ENCODE peak calls at places on chromosome 16, in four cellular contexts. Q is K562, V is ovary, Y is A549. H is an unnamed sample.

GRCh38 chr16:88936913-88937666 is 39.9 kb downstream of the CBFA2T3 start:
- DNase-seq in Y (no peak), Q (no peak), V (no peak), H (no peak)

GRCh38 chr16:57131351-57131970 is 39.1 kb downstream of the CPNE2 start:
- DNase-seq in Y (no peak), V (no peak), Q (no peak), H (no peak)

GRCh38 chr16:11205754-11206459 is 50.1 kb downstream of the SOCS1 start:
- DNase-seq in V (no peak), Q (no peak), Y (no peak), H (no peak)

GRCh38 chr16:58487566-58488351 is 12.2 kb upstream of the NDRG4 start:
- DNase-seq in Q (peak), V (peak), Y (peak), H (peak)

GRCh38 chr16:68227183-68227793 is 8.6 kb downstream of the ESRP2 start:
- DNase-seq in V (no peak), Y (no peak), Q (no peak), H (no peak)

GRCh38 chr16:56425439-56425832 is at the start of gene AMFR:
- DNase-seq in V (peak), Y (peak), Q (peak), H (peak)

GRCh38 chr16:13909872-13910303 is 10.1 kb upstream of the ERCC4 start:
- DNase-seq in Y (peak), V (peak), Q (no peak), H (no peak)

GRCh38 chr16:77289331-77289809 is 90.2 kb downstream of the SYCE1L start:
- DNase-seq in Q (no peak), Y (peak), V (no peak), H (no peak)

DNA sequence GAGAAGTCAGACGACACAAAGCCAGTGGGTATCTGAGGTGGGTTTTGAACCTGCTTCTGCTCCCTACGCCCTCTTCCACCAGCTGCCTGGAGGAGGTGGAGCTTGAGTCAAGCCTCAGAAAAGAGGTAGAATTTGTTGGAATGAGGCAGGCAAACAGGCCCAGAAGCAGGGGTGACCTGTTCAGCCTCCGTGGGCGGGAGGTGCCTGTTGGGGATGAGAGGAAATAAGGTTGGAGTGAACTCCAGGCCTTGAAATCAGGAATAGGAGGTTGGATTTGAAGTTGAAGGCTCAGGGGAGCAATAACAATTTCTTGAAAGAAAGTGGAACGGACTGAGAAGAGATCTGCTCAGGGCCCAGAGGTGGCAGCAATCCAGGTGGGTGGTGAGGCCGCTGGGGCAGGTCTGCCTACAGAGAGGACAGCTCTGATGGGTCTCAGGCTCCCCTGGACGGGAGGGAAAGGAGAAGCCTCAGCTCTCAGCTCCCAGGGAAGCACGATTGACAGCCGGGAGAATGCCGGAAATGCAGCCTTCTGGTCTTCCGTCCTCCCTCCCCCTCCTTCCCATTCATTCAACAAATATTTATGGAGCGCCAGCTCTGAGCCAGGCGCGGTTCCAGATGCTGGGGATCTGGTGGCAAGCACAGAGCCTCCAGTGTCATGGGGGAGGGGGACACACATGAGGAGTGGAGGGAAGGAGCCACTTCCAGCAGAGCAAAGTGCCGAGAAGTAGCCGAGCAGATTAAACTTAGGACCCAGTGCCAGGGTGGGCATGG is 61.9 kb upstream of the CIBAR2 start:
- DNase-seq in Q (no peak), Y (peak), V (no peak), H (no peak)
- H3K4me3 ChIP-seq in Q (no peak), Y (peak), V (no peak), H (no peak)

GRCh38 chr16:66515543-66516171 is 34.3 kb downstream of the TK2 start:
- DNase-seq in Q (peak), Y (peak), V (peak), H (no peak)

GRCh38 chr16:66517586-66518263 is 32.2 kb downstream of the TK2 start:
- DNase-seq in Y (peak), Q (no peak), V (peak), H (no peak)

GRCh38 chr16:66516172-66516807 is 33.6 kb downstream of the TK2 start:
- DNase-seq in V (no peak), Q (no peak), Y (no peak), H (no peak)

GRCh38 chr16:66519482-66519881 is 30.4 kb downstream of the TK2 start:
- DNase-seq in Q (no peak), Y (no peak), V (no peak), H (no peak)

DNA sequence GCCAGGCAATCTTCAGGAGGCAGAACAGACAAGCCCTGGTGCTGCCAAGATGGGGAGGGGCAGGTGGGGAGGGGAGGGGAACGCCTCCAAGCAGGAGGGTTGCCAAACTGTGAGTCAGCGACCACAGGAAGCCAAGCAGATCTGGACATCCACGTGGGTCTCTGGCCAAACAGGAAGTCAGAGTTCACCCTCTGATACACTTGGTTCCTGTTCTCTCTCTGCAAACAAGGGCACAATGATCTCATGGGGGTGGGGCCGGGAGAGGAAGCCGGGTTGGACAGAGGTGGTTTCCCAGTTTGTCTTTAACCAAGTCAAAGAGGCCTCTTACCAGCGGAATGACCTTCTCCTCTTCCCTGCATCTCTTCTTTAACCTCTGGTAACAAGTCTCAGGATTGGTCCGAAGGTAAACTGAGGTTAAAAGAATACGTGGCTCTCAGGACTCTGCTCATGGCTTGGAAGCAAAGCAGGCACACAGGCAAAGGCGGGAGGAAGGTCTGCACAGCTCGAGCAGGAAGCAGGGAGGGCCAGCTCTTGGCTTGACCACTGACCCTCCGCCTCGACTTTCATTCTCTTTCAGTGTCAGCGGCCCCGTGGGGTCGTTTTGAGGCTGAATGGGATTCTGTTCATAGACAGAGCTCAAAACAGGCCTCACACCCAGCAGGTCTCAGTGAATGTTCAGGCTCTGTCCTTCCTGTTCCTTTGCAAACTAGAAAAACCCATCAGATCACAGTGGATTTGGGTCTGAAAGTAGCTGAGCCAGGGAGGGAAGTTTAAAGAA is 32.9 kb downstream of the TK2 start:
- DNase-seq in V (peak), Q (peak), Y (peak), H (peak)
- TF ChIP-seq EP300 in V (no peak), Q (peak), Y (peak), H (peak)

DNA sequence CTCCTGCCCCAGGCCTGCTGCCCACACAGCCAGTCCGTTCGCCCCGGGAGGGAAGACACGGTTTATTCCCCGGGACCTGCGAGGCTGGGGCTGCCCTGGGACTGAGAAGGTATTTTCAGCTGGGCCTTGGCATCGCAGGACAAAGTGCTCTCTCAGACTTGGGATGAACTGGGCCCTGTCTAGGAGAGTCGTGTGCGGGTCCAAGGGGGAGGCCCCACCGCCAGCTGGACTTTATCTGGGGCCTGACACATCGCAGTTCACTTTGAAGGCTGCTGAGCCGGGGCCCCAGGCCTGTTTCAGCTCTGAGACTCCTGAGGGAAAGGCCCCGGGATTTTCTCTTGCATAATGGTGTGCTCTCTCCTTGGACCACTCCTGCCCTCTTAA is 6.8 kb downstream of the CRISPLD2 start:
- DNase-seq in Y (no peak), V (peak), Q (no peak), H (no peak)
- H3K4me3 ChIP-seq in Y (no peak), V (no peak), Q (no peak), H (no peak)

GRCh38 chr16:78432451-78432850 is 333.0 kb downstream of the WWOX start:
- DNase-seq in Q (no peak), Y (no peak), V (no peak), H (no peak)
- TF ChIP-seq EP300 in Q (no peak), Y (no peak), V (no peak), H (no peak)

GRCh38 chr16:46688101-46688656 is 799 bp downstream of the VPS35 start:
- DNase-seq in Y (no peak), V (no peak), Q (no peak), H (peak)

GRCh38 chr16:46688657-46689491 is at the start of gene VPS35:
- DNase-seq in V (peak), Y (peak), Q (peak), H (peak)

GRCh38 chr16:46691720-46692119 is 2.3 kb downstream of the ORC6 start:
- DNase-seq in Y (no peak), V (no peak), Q (no peak), H (no peak)

GRCh38 chr16:46689492-46690280 is at the start of gene ORC6:
- DNase-seq in Y (peak), V (peak), Q (peak), H (peak)

GRCh38 chr16:46690281-46691178 is 1.1 kb downstream of the ORC6 start:
- DNase-seq in V (no peak), Y (no peak), Q (no peak), H (no peak)
- H3K4me3 ChIP-seq in V (peak), Y (peak), Q (peak), H (peak)

DNA sequence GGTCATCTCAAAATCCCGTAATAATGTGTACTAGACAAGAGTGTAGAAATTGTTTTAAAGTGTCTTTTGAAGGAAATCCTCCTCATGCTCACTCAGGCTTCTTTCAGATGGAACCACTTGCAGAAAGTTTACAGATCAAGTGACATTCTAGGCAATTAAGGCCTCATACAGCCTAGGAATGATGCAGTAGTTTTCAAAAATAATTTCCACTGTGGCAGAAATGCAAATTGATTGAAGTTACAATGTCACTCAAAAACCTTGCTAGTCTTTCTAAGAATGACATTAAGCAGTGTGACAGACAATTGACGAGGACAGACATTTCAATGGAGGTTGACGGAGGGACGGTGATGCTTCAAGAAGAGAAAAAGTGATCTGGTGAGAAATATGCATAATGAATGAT is 53.5 kb upstream of the CDH8 start:
- DNase-seq in V (no peak), Q (no peak), Y (no peak), H (no peak)
- TF ChIP-seq EP300 in V (no peak), Q (no peak), Y (no peak), H (no peak)

GRCh38 chr16:1342526-1343427 is 8.9 kb downstream of the TSR3 start:
- DNase-seq in V (peak), Y (peak), Q (peak), H (peak)
- H3K4me3 ChIP-seq in V (no peak), Y (peak), Q (no peak), H (no peak)

GRCh38 chr16:69478685-69479084 is 54.3 kb downstream of the CYB5B start:
- DNase-seq in Q (no peak), V (no peak), Y (no peak), H (no peak)

GRCh38 chr16:69482410-69482951 is 58.1 kb downstream of the CYB5B start:
- DNase-seq in V (peak), Q (no peak), Y (no peak), H (peak)

GRCh38 chr16:69483611-69484010 is 59.2 kb downstream of the CYB5B start:
- DNase-seq in Y (no peak), V (no peak), Q (no peak), H (no peak)

GRCh38 chr16:69479806-69480205 is 55.4 kb downstream of the CYB5B start:
- DNase-seq in Y (no peak), V (no peak), Q (no peak), H (no peak)

GRCh38 chr16:69481901-69482341 is 57.5 kb downstream of the CYB5B start:
- DNase-seq in Y (no peak), V (peak), Q (peak), H (peak)
- TF ChIP-seq EP300 in Y (no peak), V (no peak), Q (peak), H (peak)

GRCh38 chr16:85113168-85113733 is 979 bp upstream of the CIBAR2 start:
- DNase-seq in Q (no peak), Y (no peak), V (no peak), H (no peak)
- H3K4me3 ChIP-seq in Q (no peak), Y (no peak), V (no peak), H (no peak)

GRCh38 chr16:280991-281659 is 734 bp downstream of the ARHGDIG start:
- DNase-seq in V (no peak), Y (no peak), Q (no peak), H (no peak)

GRCh38 chr16:281660-282249 is 1.2 kb upstream of the PDIA2 start:
- DNase-seq in V (no peak), Q (no peak), Y (no peak), H (no peak)

GRCh38 chr16:279531-279930 is 860 bp upstream of the ARHGDIG start:
- DNase-seq in Q (no peak), V (no peak), Y (no peak), H (no peak)

GRCh38 chr16:280005-280421 is 378 bp upstream of the ARHGDIG start:
- DNase-seq in Q (peak), V (no peak), Y (no peak), H (no peak)

DNA sequence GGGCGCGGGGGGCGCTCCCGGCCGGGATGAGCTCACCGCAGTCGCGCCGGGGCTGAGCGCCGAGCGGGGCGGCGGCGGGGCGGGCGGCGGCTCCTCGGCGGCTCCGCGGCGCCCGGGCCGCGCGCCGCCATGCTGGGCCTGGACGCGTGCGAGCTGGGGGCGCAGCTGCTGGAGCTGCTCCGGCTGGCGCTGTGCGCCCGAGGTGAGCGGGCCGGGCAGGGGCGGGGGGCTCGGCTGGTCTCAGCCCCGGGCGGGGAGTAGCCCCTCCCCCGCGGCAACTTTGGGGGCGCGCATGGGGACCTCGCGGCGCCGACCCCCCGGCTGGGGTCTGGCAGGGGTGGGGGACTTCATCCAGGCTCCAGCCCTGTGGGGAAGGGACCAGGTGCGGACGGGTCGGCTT is at the start of gene ARHGDIG:
- DNase-seq in V (no peak), Y (no peak), Q (peak), H (no peak)
- TF ChIP-seq EP300 in V (no peak), Y (no peak), Q (no peak), H (no peak)

H was measured in tibial nerve.